ENCODE peak calls at places on chromosomes 16 and 17, in nine cellular contexts. X, Y, W, Q, C, A, L, B and I are unnamed samples.

GRCh38 chr17:49224198-49224996 is 6.2 kb downstream of the PHOSPHO1 start:
- DNase-seq in Y (no peak), L (peak), C (no peak), W (no peak), B (peak), A (no peak), X (peak), Q (peak), I (peak)

GRCh38 chr17:57861000-57861736 is 11.3 kb upstream of the MRPS23 start:
- DNase-seq in W (no peak), C (no peak), L (peak), B (peak), A (peak), X (peak), Y (peak), Q (peak), I (peak)

GRCh38 chr17:75209061-75209460 is 3.6 kb downstream of the NUP85 start:
- DNase-seq in Q (no peak), Y (no peak), W (no peak), B (no peak), C (no peak), A (no peak), L (no peak), X (no peak), I (no peak)

GRCh38 chr17:45261577-45262515 is at the start of gene SPATA32:
- DNase-seq in W (no peak), C (peak), L (peak), B (peak), Y (peak), X (peak), Q (no peak), A (peak), I (peak)

GRCh38 chr16:16887193-16887592 is 508.3 kb downstream of the NPIPA7 start:
- DNase-seq in B (no peak), Y (no peak), A (no peak), X (no peak), W (no peak), C (no peak), Q (no peak), L (no peak), I (no peak)

GRCh38 chr16:86982347-86982596 is 334.9 kb downstream of the C16orf95 start:
- DNase-seq in Y (no peak), C (no peak), X (no peak), W (no peak), B (no peak), L (no peak), A (no peak), Q (no peak), I (no peak)

GRCh38 chr16:89918453-89919347 is at the start of gene MC1R:
- DNase-seq in Y (peak), A (no peak), B (peak), X (no peak), L (peak), C (no peak), W (peak), Q (peak), I (peak)

GRCh38 chr17:48551206-48551597 is 6.3 kb upstream of the HOXB2 start:
- DNase-seq in W (no peak), C (no peak), X (no peak), B (no peak), Q (no peak), L (no peak), Y (no peak), A (no peak), I (no peak)

GRCh38 chr17:73123606-73124320 is 31.3 kb upstream of the SLC39A11 start:
- DNase-seq in W (no peak), B (no peak), Y (no peak), L (no peak), A (no peak), Q (no peak), X (no peak), C (no peak), I (no peak)
- TF ChIP-seq CTCF in W (no peak), B (no peak), Y (no peak), L (no peak), A (no peak), Q (no peak), X (no peak), C (no peak), I (no peak)

GRCh38 chr17:42548070-42548837 is 4.5 kb upstream of the HSD17B1 start:
- DNase-seq in B (peak), A (no peak), L (peak), X (peak), W (no peak), C (no peak), Y (no peak), Q (peak), I (peak)
- TF ChIP-seq CTCF in B (peak), A (no peak), L (no peak), X (peak), W (peak), C (no peak), Y (no peak), Q (peak), I (peak)

GRCh38 chr17:76540381-76541300 is 797 bp downstream of the PRCD start:
- DNase-seq in A (peak), Q (peak), W (peak), B (peak), Y (peak), L (peak), C (peak), X (peak), I (peak)
- TF ChIP-seq CTCF in A (peak), Q (peak), W (peak), B (no peak), Y (peak), L (no peak), C (no peak), X (no peak), I (no peak)

DNA sequence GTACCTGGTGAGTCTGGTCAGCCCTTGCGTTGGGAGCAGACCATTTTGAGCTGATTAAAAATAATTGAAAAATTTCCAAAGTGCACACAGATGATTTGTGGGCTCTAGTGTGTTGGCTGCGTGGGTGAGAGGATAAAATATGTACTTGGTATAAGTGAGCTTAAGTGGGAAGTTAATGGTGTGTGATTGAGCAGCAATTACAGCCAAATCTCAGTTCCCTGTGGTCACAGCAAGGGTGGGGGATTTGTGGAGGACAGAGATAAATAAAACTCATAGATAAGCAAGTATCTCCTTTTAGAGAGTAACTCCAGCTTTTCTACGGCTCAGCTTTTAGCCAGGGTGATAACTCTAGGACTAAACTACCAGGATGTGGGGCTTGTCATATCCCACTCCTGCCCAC is 390.4 kb downstream of the UTP18 start:
- DNase-seq in Y (no peak), L (no peak), Q (no peak), A (no peak), W (no peak), X (no peak), C (no peak), B (no peak), I (no peak)
- TF ChIP-seq CTCF in Y (no peak), L (no peak), Q (no peak), A (no peak), W (no peak), X (no peak), C (no peak), B (no peak), I (no peak)